ENCODE peak calls at places on chromosome 22, in six cellular contexts. One of them, this sample, is unnamed.

GRCh38 chr22:22166941-22167713 is 77.5 kb upstream of the VPREB1 start:
- DNase-seq in body of pancreas: no peak
- DNase-seq in IMR-90: no peak
- DNase-seq in Peyer's patch: no peak
- DNase-seq in prostate gland: no peak
- DNase-seq in HCT116: no peak
- DNase-seq in this sample: no peak

GRCh38 chr22:23835773-23836144 is 3.0 kb downstream of the DERL3 start:
- DNase-seq in HCT116: no peak
- DNase-seq in IMR-90: no peak
- DNase-seq in Peyer's patch: peak; percentile 23
- DNase-seq in body of pancreas: peak; percentile 31
- DNase-seq in prostate gland: no peak
- DNase-seq in this sample: no peak

GRCh38 chr22:42368379-42369249 is 63.6 kb downstream of the NFAM1 start:
- DNase-seq in prostate gland: no peak
- DNase-seq in Peyer's patch: no peak
- DNase-seq in IMR-90: no peak
- DNase-seq in HCT116: no peak
- DNase-seq in body of pancreas: peak; percentile 33
- DNase-seq in this sample: no peak

GRCh38 chr22:22025320-22026156 is 43.0 kb upstream of the TOP3B start:
- DNase-seq in body of pancreas: no peak
- DNase-seq in prostate gland: no peak
- DNase-seq in Peyer's patch: no peak
- DNase-seq in HCT116: no peak
- DNase-seq in IMR-90: no peak
- DNase-seq in this sample: no peak

GRCh38 chr22:43293661-43294392 is 49.3 kb downstream of the SCUBE1 start:
- DNase-seq in HCT116: no peak
- DNase-seq in Peyer's patch: peak; percentile 82
- DNase-seq in prostate gland: peak; percentile 69
- DNase-seq in body of pancreas: no peak
- DNase-seq in IMR-90: peak; percentile 60
- DNase-seq in this sample: peak; percentile 61

GRCh38 chr22:29744902-29745301 is 21.9 kb downstream of the ZMAT5 start:
- DNase-seq in body of pancreas: no peak
- DNase-seq in prostate gland: peak; percentile 89
- DNase-seq in IMR-90: peak; percentile 70
- DNase-seq in Peyer's patch: peak; percentile 37
- DNase-seq in HCT116: no peak
- DNase-seq in this sample: no peak

GRCh38 chr22:40107756-40108437 is 69.8 kb upstream of the TNRC6B start:
- DNase-seq in IMR-90: peak; percentile 12
- DNase-seq in body of pancreas: peak; percentile 29
- DNase-seq in Peyer's patch: peak; percentile 48
- DNase-seq in HCT116: no peak
- DNase-seq in prostate gland: peak; percentile 56
- DNase-seq in this sample: peak; percentile 18

GRCh38 chr22:45895436-45896152 is 81.4 kb downstream of the WNT7B start:
- DNase-seq in HCT116: no peak
- DNase-seq in body of pancreas: no peak
- DNase-seq in IMR-90: no peak
- DNase-seq in Peyer's patch: no peak
- DNase-seq in prostate gland: no peak
- DNase-seq in this sample: no peak

GRCh38 chr22:30602049-30602448 is 4.9 kb upstream of the TCN2 start:
- DNase-seq in IMR-90: peak; percentile 43
- DNase-seq in Peyer's patch: no peak
- DNase-seq in HCT116: peak; percentile 53
- DNase-seq in body of pancreas: no peak
- DNase-seq in prostate gland: no peak
- DNase-seq in this sample: no peak

GRCh38 chr22:27988704-27989103 is 69.6 kb upstream of the PITPNB start:
- DNase-seq in prostate gland: no peak
- DNase-seq in HCT116: no peak
- DNase-seq in body of pancreas: no peak
- DNase-seq in Peyer's patch: no peak
- DNase-seq in IMR-90: no peak
- DNase-seq in this sample: no peak

GRCh38 chr22:47686594-47687363 is 924.3 kb downstream of the TBC1D22A start:
- DNase-seq in Peyer's patch: no peak
- DNase-seq in HCT116: no peak
- DNase-seq in IMR-90: no peak
- DNase-seq in prostate gland: no peak
- DNase-seq in body of pancreas: no peak
- DNase-seq in this sample: no peak

GRCh38 chr22:36673821-36674220 is 29.7 kb downstream of the CACNG2 start:
- DNase-seq in IMR-90: no peak
- DNase-seq in body of pancreas: no peak
- DNase-seq in HCT116: no peak
- DNase-seq in prostate gland: no peak
- DNase-seq in Peyer's patch: no peak
- DNase-seq in this sample: no peak

GRCh38 chr22:28137036-28137435 is 218.0 kb upstream of the PITPNB start:
- DNase-seq in HCT116: no peak
- DNase-seq in Peyer's patch: no peak
- DNase-seq in prostate gland: no peak
- DNase-seq in IMR-90: no peak
- DNase-seq in body of pancreas: no peak
- DNase-seq in this sample: no peak

GRCh38 chr22:35390933-35391332 is 9.0 kb upstream of the MCM5 start:
- DNase-seq in HCT116: no peak
- DNase-seq in Peyer's patch: no peak
- DNase-seq in prostate gland: no peak
- DNase-seq in body of pancreas: no peak
- DNase-seq in IMR-90: no peak
- DNase-seq in this sample: no peak

GRCh38 chr22:35384973-35385588 is 4.2 kb downstream of the HMOX1 start:
- DNase-seq in prostate gland: no peak
- DNase-seq in Peyer's patch: no peak
- DNase-seq in body of pancreas: no peak
- DNase-seq in IMR-90: no peak
- DNase-seq in HCT116: no peak
- DNase-seq in this sample: no peak

GRCh38 chr22:35383679-35384071 is 2.8 kb downstream of the HMOX1 start:
- DNase-seq in IMR-90: no peak
- DNase-seq in body of pancreas: no peak
- DNase-seq in HCT116: no peak
- DNase-seq in prostate gland: no peak
- DNase-seq in Peyer's patch: no peak
- DNase-seq in this sample: no peak

GRCh38 chr22:35384567-35384966 is 3.7 kb downstream of the HMOX1 start:
- DNase-seq in HCT116: no peak
- DNase-seq in IMR-90: no peak
- DNase-seq in Peyer's patch: no peak
- DNase-seq in body of pancreas: no peak
- DNase-seq in prostate gland: no peak
- DNase-seq in this sample: no peak

DNA sequence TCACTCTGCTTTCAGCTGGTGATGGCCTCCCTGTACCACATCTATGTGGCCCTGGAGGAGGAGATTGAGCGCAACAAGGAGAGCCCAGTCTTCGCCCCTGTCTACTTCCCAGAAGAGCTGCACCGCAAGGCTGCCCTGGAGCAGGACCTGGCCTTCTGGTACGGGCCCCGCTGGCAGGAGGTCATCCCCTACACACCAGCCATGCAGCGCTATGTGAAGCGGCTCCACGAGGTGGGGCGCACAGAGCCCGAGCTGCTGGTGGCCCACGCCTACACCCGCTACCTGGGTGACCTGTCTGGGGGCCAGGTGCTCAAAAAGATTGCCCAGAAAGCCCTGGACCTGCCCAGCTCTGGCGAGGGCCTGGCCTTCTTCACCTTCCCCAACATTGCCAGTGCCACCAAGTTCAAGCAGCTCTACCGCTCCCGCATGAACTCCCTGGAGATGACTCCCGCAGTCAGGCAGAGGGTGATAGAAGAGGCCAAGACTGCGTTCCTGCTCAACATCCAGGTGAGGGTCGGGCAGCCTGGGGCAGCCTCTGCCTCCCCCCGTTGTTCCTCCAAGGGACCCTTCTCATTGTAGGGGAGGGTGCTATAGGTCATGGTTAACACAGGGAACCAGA is 5.9 kb downstream of the HMOX1 start:
- DNase-seq in prostate gland: no peak
- DNase-seq in HCT116: no peak
- DNase-seq in body of pancreas: no peak
- DNase-seq in Peyer's patch: no peak
- DNase-seq in IMR-90: no peak
- DNase-seq in this sample: no peak
- TF ChIP-seq POLR2A in prostate gland: no peak
- TF ChIP-seq POLR2A in HCT116: no peak
- TF ChIP-seq POLR2A in body of pancreas: no peak
- TF ChIP-seq POLR2A in Peyer's patch: no peak
- TF ChIP-seq POLR2A in IMR-90: no peak
- TF ChIP-seq POLR2A in this sample: no peak

GRCh38 chr22:20205964-20206708 is 55.3 kb upstream of the CCDC188 start:
- DNase-seq in body of pancreas: peak; percentile 68
- DNase-seq in Peyer's patch: peak; percentile 79
- DNase-seq in HCT116: peak; percentile 75
- DNase-seq in prostate gland: peak; percentile 46
- DNase-seq in IMR-90: peak; percentile 63
- DNase-seq in this sample: peak; percentile 54

GRCh38 chr22:20206709-20207215 is 55.9 kb upstream of the CCDC188 start:
- DNase-seq in prostate gland: no peak
- DNase-seq in HCT116: no peak
- DNase-seq in body of pancreas: peak; percentile 61
- DNase-seq in Peyer's patch: peak; percentile 76
- DNase-seq in IMR-90: peak; percentile 22
- DNase-seq in this sample: no peak

GRCh38 chr22:20208713-20209310 is 58.0 kb upstream of the CCDC188 start:
- DNase-seq in IMR-90: no peak
- DNase-seq in HCT116: no peak
- DNase-seq in prostate gland: no peak
- DNase-seq in body of pancreas: peak; percentile 43
- DNase-seq in Peyer's patch: no peak
- DNase-seq in this sample: no peak

GRCh38 chr22:20205464-20205963 is 54.7 kb upstream of the CCDC188 start:
- DNase-seq in IMR-90: no peak
- DNase-seq in body of pancreas: no peak
- DNase-seq in prostate gland: no peak
- DNase-seq in Peyer's patch: no peak
- DNase-seq in HCT116: no peak
- DNase-seq in this sample: no peak

GRCh38 chr22:20207277-20208025 is 56.6 kb upstream of the CCDC188 start:
- DNase-seq in Peyer's patch: no peak
- DNase-seq in body of pancreas: no peak
- DNase-seq in prostate gland: no peak
- DNase-seq in IMR-90: no peak
- DNase-seq in HCT116: no peak
- DNase-seq in this sample: no peak
- H3K27ac ChIP-seq in Peyer's patch: peak overlapping the region; percentile 90
- H3K27ac ChIP-seq in body of pancreas: peak overlapping the region; percentile 25
- H3K27ac ChIP-seq in prostate gland: no peak overlapping the region
- H3K27ac ChIP-seq in IMR-90: peak overlapping the region; percentile 91
- H3K27ac ChIP-seq in HCT116: peak overlapping the region; percentile 83
- H3K27ac ChIP-seq in this sample: peak overlapping the region; percentile 77

DNA sequence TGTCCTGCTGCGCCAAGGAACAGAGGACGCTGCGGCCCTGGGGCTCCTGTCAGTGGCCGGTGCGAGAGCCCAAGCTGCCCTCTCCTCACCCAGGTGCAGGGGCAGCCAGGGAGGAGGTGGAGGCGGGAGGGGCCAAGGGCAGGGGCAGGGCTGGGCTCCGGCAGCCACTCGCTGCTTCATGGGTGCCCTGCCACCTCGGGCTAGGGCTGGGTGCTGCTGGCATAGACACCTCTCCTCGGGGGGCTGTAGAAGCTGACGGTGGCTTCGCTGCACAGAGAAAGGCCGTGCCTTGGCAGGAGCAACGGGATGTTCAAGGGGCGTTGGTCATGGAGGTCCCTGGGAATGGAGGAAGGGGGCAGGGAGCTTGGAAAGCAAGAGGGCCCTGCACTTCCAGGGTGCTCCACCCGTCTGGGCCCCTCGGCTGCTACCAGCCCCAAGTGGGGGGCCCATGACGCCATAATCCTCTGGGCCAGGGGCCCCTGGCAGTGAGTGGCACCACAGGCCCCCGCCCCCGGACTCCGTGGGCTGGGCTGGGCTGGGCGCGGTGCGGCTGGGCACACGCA is 1.6 kb upstream of the TBX1 start:
- DNase-seq in IMR-90: no peak
- DNase-seq in Peyer's patch: no peak
- DNase-seq in HCT116: no peak
- DNase-seq in body of pancreas: no peak
- DNase-seq in prostate gland: no peak
- DNase-seq in this sample: no peak
- H3K27me3 ChIP-seq in IMR-90: peaks cover 93% of the 10 kb centered on the region
- H3K27me3 ChIP-seq in Peyer's patch: peaks cover 66% of the 10 kb centered on the region
- H3K27me3 ChIP-seq in HCT116: no peaks in the 10 kb centered on the region
- H3K27me3 ChIP-seq in body of pancreas: no peaks in the 10 kb centered on the region
- H3K27me3 ChIP-seq in prostate gland: peaks cover 19% of the 10 kb centered on the region
- H3K27me3 ChIP-seq in this sample: peaks cover 47% of the 10 kb centered on the region

DNA sequence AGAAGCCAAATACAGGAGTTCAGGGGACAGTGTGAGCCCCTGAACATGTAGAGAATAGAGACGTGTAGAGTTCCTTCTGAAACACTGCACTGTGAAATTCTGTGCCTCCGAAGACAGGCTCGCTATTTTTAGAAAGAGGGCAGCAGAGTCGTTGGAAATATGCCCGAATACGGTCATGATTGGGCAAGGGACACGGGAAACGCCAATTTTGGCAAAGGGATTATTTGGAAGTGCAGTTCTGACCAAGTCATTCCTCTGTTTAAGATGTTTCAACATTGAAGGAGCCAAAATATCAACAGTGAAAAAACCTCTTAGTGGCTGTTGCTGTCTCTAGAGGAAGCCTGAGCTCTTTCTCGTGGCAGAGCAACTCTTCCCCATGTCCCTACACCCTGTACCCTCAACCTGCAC is 9.5 kb upstream of the CBX6 start:
- DNase-seq in Peyer's patch: no peak
- DNase-seq in prostate gland: peak; percentile 75
- DNase-seq in body of pancreas: peak; percentile 68
- DNase-seq in HCT116: no peak
- DNase-seq in IMR-90: peak; percentile 81
- DNase-seq in this sample: peak; percentile 81
- TF ChIP-seq POLR2A in Peyer's patch: no peak
- TF ChIP-seq POLR2A in prostate gland: no peak
- TF ChIP-seq POLR2A in body of pancreas: no peak
- TF ChIP-seq POLR2A in HCT116: no peak
- TF ChIP-seq POLR2A in IMR-90: no peak
- TF ChIP-seq POLR2A in this sample: peak; percentile 41

This sample was measured in uterus.